ENCODE peak calls at places on chromosome 15, in five cellular contexts. L, I, V, E and F are unnamed samples.
A peak's percentile ranks its signal among the peaks of the same experiment; 100 is the strongest.

GRCh38 chr15:88982304-88982945 is 69.2 kb upstream of the MFGE8 start:
- DNase-seq in L (no peak), E (no peak), V (peak; percentile 23), I (no peak), F (peak; percentile 74)

GRCh38 chr15:96893159-96893906 is 562.8 kb downstream of the NR2F2 start:
- DNase-seq in E (no peak), I (no peak), L (no peak), V (no peak), F (no peak)

GRCh38 chr15:97652700-97653167 is 307.8 kb upstream of the ARRDC4 start:
- DNase-seq in I (no peak), L (no peak), V (no peak), E (no peak), F (no peak)

GRCh38 chr15:27250223-27250622 is 279.2 kb downstream of the GABRG3 start:
- DNase-seq in V (no peak), E (no peak), I (no peak), L (no peak), F (no peak)

GRCh38 chr15:87608238-87609028 is 648.1 kb downstream of the NTRK3 start:
- DNase-seq in E (no peak), I (no peak), V (no peak), L (no peak), F (no peak)

GRCh38 chr15:48427960-48428547 is 96.8 kb downstream of the DUT start:
- DNase-seq in L (peak; percentile 80), V (peak; percentile 81), E (no peak), I (no peak), F (no peak)

GRCh38 chr15:46061002-46061401 is 426.2 kb downstream of the SQOR start:
- DNase-seq in V (no peak), L (no peak), E (no peak), I (no peak), F (no peak)

GRCh38 chr15:40960151-40960885 is 7.0 kb downstream of the CHAC1 start:
- DNase-seq in E (no peak), V (no peak), I (no peak), L (no peak), F (no peak)

GRCh38 chr15:101045835-101046691 is 126.9 kb downstream of the LRRK1 start:
- DNase-seq in I (peak; percentile 24), L (no peak), V (no peak), E (peak; percentile 5), F (no peak)

GRCh38 chr15:51234181-51234927 is 104.0 kb downstream of the CYP19A1 start:
- DNase-seq in V (no peak), I (no peak), E (no peak), L (no peak), F (no peak)

GRCh38 chr15:101558217-101558941 is 68.9 kb upstream of the PCSK6 start:
- DNase-seq in L (no peak), I (no peak), E (no peak), V (no peak), F (no peak)

GRCh38 chr15:50017522-50017921 is 101.5 kb downstream of the ATP8B4 start:
- DNase-seq in I (no peak), E (no peak), L (no peak), V (no peak), F (no peak)

GRCh38 chr15:67832965-67833503 is 6.8 kb downstream of the RNU6-1 start:
- DNase-seq in E (no peak), I (no peak), V (no peak), L (no peak), F (no peak)

GRCh38 chr15:100098705-100099104 is 243.1 kb downstream of the ADAMTS17 start:
- DNase-seq in E (no peak), V (no peak), I (no peak), L (no peak), F (no peak)

GRCh38 chr15:74820056-74820455 is 6.4 kb upstream of the CPLX3 start:
- DNase-seq in I (no peak), L (no peak), E (no peak), V (no peak), F (no peak)

GRCh38 chr15:29569533-29570092 is 252.7 kb downstream of the TJP1 start:
- DNase-seq in I (no peak), L (no peak), V (no peak), E (no peak), F (no peak)

GRCh38 chr15:29570121-29570930 is 251.9 kb downstream of the TJP1 start:
- DNase-seq in V (no peak), I (no peak), L (no peak), E (peak; percentile 31), F (no peak)

GRCh38 chr15:29566914-29567313 is 255.4 kb downstream of the TJP1 start:
- DNase-seq in V (no peak), I (no peak), E (no peak), L (no peak), F (no peak)

GRCh38 chr15:29567336-29567735 is 254.9 kb downstream of the TJP1 start:
- DNase-seq in E (no peak), L (no peak), V (no peak), I (no peak), F (no peak)

DNA sequence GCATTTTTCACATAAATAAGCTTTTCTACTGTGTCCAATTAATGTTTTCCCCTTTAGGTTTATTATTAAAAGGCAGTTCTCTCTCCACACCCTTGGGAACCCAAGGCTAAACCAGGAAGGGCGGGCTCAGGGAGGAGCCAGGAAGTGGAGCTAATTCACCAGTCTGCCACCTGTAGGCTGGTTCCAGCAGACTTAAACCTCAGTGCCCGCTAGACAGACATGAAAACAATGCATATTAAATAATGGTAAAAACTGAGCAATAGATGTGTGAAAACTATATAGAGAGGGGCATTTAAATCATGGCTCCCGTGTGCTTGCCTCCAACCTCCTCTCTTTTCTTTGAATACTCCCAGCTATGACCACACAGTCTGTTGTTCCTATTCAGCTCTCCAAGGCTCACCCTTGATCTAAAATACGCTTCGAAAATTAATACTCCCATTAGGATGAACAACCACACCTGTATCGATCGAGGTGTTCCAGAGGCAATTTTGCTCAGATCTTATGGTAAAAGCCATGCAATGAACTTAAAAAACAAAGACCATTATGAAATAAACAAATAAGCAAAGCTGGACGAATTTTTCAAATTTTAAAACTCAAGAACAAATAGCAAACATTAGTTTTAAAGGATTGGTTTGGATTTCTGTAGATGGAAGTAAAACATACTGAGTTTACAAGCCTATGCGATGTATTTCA is 253.3 kb downstream of the TJP1 start:
- DNase-seq in V (no peak), E (no peak), I (no peak), L (no peak), F (no peak)
- TF ChIP-seq CTCF in V (no peak), E (no peak), I (peak; percentile 29), L (peak; percentile 2), F (no peak)

GRCh38 chr15:85588657-85589056 is 206.1 kb downstream of the KLHL25 start:
- DNase-seq in I (no peak), L (no peak), V (no peak), E (no peak), F (no peak)

GRCh38 chr15:85589873-85590272 is 204.9 kb downstream of the KLHL25 start:
- DNase-seq in L (no peak), V (peak; percentile 51), I (no peak), E (no peak), F (no peak)

GRCh38 chr15:85591622-85592021 is 203.1 kb downstream of the KLHL25 start:
- DNase-seq in E (no peak), L (no peak), V (no peak), I (no peak), F (no peak)

GRCh38 chr15:85593809-85594441 is 200.8 kb downstream of the KLHL25 start:
- DNase-seq in I (no peak), V (no peak), L (no peak), E (no peak), F (no peak)

DNA sequence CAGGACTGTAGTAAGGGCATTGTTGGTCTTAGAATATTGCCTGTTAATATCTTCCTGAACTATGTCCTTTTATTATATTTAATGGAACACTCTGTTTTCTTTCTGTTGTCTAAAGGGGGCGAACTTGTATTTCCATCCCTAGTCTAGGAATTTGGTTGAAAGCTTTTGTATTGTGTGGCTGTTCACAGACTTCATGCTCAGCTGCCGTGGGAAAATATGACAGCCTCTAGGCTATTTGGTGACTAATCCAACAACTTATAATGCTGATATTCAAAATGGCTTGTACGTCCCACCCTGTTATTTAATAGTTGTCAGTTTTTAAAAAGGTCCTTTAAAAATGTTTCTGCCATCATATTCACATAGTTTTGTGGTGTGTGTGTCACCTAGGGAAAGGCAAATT is 202.6 kb downstream of the KLHL25 start:
- DNase-seq in V (peak; percentile 65), E (no peak), L (peak; percentile 52), I (no peak), F (no peak)
- TF ChIP-seq CTCF in V (peak; percentile 34), E (no peak), L (no peak), I (no peak), F (no peak)

GRCh38 chr15:37056168-37056893 is 44.0 kb downstream of the MEIS2 start:
- DNase-seq in L (no peak), E (no peak), V (no peak), I (no peak), F (no peak)

GRCh38 chr15:37056894-37057205 is 43.5 kb downstream of the MEIS2 start:
- DNase-seq in I (no peak), V (no peak), E (no peak), L (no peak), F (no peak)

GRCh38 chr15:37055481-37055880 is 44.9 kb downstream of the MEIS2 start:
- DNase-seq in L (no peak), E (no peak), V (no peak), I (no peak), F (no peak)

GRCh38 chr15:37053070-37053653 is 47.2 kb downstream of the MEIS2 start:
- DNase-seq in I (no peak), E (no peak), L (no peak), V (no peak), F (no peak)

DNA sequence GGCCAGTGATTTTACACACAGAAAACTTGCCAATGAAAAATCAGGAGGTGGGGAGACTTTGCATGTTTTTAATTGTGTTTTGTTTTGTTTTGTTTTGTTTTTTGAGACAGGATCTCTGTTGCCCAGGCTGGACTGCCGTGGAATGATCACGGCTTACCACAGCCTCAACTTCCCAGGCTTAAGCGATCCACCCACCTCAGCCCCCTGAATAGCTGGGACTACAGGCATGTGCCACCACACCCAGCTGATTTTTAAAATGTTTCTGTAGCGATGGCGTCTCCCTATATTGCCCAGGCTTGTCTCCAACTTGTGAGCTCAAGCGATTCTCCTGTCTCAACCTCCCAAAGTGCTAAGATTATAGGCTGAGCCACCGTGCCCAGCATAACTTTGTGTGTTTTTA is 46.0 kb downstream of the MEIS2 start:
- DNase-seq in I (no peak), L (no peak), V (no peak), E (no peak), F (no peak)
- TF ChIP-seq CTCF in I (no peak), L (no peak), V (no peak), E (no peak), F (no peak)

GRCh38 chr15:39878401-39878775 is 41.7 kb downstream of the GPR176 start:
- DNase-seq in V (no peak), L (no peak), E (no peak), I (no peak), F (no peak)

GRCh38 chr15:39873978-39874377 is 46.1 kb downstream of the GPR176 start:
- DNase-seq in E (no peak), V (no peak), I (no peak), L (no peak), F (no peak)

GRCh38 chr15:39869251-39869650 is 50.8 kb downstream of the GPR176 start:
- DNase-seq in V (no peak), I (no peak), E (no peak), L (no peak), F (no peak)

GRCh38 chr15:39869858-39870515 is 50.1 kb downstream of the GPR176 start:
- DNase-seq in L (no peak), E (no peak), V (no peak), I (no peak), F (no peak)

GRCh38 chr15:39874890-39875549 is 45.0 kb downstream of the GPR176 start:
- DNase-seq in E (no peak), I (no peak), L (no peak), V (no peak), F (no peak)
- TF ChIP-seq CTCF in E (peak; percentile 38), I (peak; percentile 62), L (peak; percentile 58), V (peak; percentile 49), F (peak; percentile 65)